ENCODE peak calls at places on chromosomes 16 and 17, in four cellular contexts. H is CD4-positive, alpha-beta T cell; D is neural crest cell; X is GM06990. O is an unnamed sample.

GRCh38 chr17:35089846-35090193 is 26.3 kb upstream of the RFFL start:
- DNase-seq in H (no peak), D (no peak), X (no peak), O (peak; percentile 7)

GRCh38 chr17:17201271-17201670 is 4.9 kb downstream of the PLD6 start:
- DNase-seq in X (no peak), D (no peak), H (no peak), O (no peak)

GRCh38 chr17:77742579-77742978 is 215.9 kb upstream of the TNRC6C start:
- DNase-seq in D (no peak), X (no peak), H (no peak), O (no peak)

GRCh38 chr17:14038206-14038605 is 31.1 kb upstream of the COX10 start:
- DNase-seq in H (no peak), D (no peak), X (no peak), O (peak; percentile 68)

GRCh38 chr16:83934684-83934977 is 18.4 kb upstream of the OSGIN1 start:
- DNase-seq in H (no peak), D (no peak), X (no peak), O (no peak)

GRCh38 chr17:7043544-7044268 is at the start of gene SLC16A11:
- DNase-seq in D (no peak), H (no peak), X (peak; percentile 61), O (no peak)

GRCh38 chr16:85717393-85718152 is 28.8 kb upstream of the GINS2 start:
- DNase-seq in H (peak; percentile 39), D (peak; percentile 87), X (peak; percentile 40), O (peak; percentile 69)

GRCh38 chr16:16933861-16934260 is 536.9 kb downstream of the XYLT1 start:
- DNase-seq in H (no peak), D (no peak), X (no peak), O (no peak)

GRCh38 chr17:81388091-81388611 is 7.1 kb upstream of the BAHCC1 start:
- DNase-seq in H (no peak), X (no peak), D (no peak), O (no peak)

GRCh38 chr17:78677303-78678219 is 100.4 kb upstream of the DNAH17 start:
- DNase-seq in H (no peak), X (no peak), D (no peak), O (no peak)

GRCh38 chr16:8355714-8356113 is 234.6 kb downstream of the TMEM114 start:
- DNase-seq in H (no peak), D (no peak), X (no peak), O (peak; percentile 34)

GRCh38 chr17:67456103-67456502 is 79.0 kb downstream of the PITPNC1 start:
- DNase-seq in H (no peak), D (no peak), X (peak; percentile 44), O (no peak)

GRCh38 chr17:63116967-63117366 is 150.9 kb downstream of the TANC2 start:
- DNase-seq in H (no peak), X (no peak), D (no peak), O (peak; percentile 47)

GRCh38 chr16:28202147-28202746 is 9.5 kb downstream of the XPO6 start:
- DNase-seq in H (peak; percentile 12), X (no peak), D (no peak), O (no peak)

GRCh38 chr16:879461-879861 is 78.9 kb upstream of the GNG13 start:
- DNase-seq in H (no peak), X (no peak), D (no peak), O (no peak)

GRCh38 chr17:67016039-67016762 is 28.2 kb upstream of the CACNG1 start:
- DNase-seq in X (no peak), H (no peak), D (no peak), O (no peak)

GRCh38 chr17:60493847-60494321 is 32.2 kb downstream of the APPBP2 start:
- DNase-seq in X (no peak), D (no peak), H (no peak), O (no peak)

GRCh38 chr16:995087-995486 is 13.5 kb downstream of the SOX8 start:
- DNase-seq in H (no peak), X (no peak), D (no peak), O (peak; percentile 50)

GRCh38 chr16:50259334-50260205 is 6.8 kb upstream of the ADCY7 start:
- DNase-seq in H (no peak), D (no peak), X (no peak), O (no peak)

GRCh38 chr16:68645494-68646388 is 631 bp downstream of the CDH3 start:
- DNase-seq in H (no peak), X (no peak), D (peak; percentile 48), O (peak; percentile 87)

GRCh38 chr17:65123757-65124675 is 13.2 kb upstream of the RGS9 start:
- DNase-seq in X (no peak), D (no peak), H (no peak), O (no peak)

GRCh38 chr16:51012396-51012795 is 138.7 kb downstream of the SALL1 start:
- DNase-seq in H (no peak), X (no peak), D (no peak), O (no peak)

GRCh38 chr16:30186782-30187555 is 3.6 kb downstream of the CORO1A start:
- DNase-seq in X (peak; percentile 79), D (peak; percentile 51), H (peak; percentile 85), O (peak; percentile 76)

GRCh38 chr16:29745853-29746345 is at the start of gene C16orf54:
- DNase-seq in D (no peak), X (peak; percentile 85), H (peak; percentile 97), O (no peak)

GRCh38 chr16:5490499-5490898 is 392.9 kb upstream of the EEF2KMT start:
- DNase-seq in D (peak; percentile 72), X (peak; percentile 6), H (no peak), O (peak; percentile 72)

GRCh38 chr16:46961373-46962353 is 11.8 kb downstream of the DNAJA2 start:
- DNase-seq in D (no peak), H (no peak), X (no peak), O (no peak)

GRCh38 chr16:8537691-8538342 is 52.5 kb downstream of the TMEM114 start:
- DNase-seq in X (no peak), H (no peak), D (no peak), O (no peak)

GRCh38 chr17:57236686-57237299 is 19.5 kb upstream of the MSI2 start:
- DNase-seq in D (no peak), X (no peak), H (no peak), O (no peak)

GRCh38 chr17:57145347-57145746 is 60.3 kb downstream of the AKAP1 start:
- DNase-seq in D (no peak), X (no peak), H (no peak), O (no peak)

GRCh38 chr17:32912218-32912897 is 15.6 kb upstream of the TMEM98 start:
- DNase-seq in H (no peak), X (no peak), D (no peak), O (peak; percentile 85)
- TF ChIP-seq CTCF in H (no peak), X (no peak), D (no peak), O (peak; percentile 30)

DNA sequence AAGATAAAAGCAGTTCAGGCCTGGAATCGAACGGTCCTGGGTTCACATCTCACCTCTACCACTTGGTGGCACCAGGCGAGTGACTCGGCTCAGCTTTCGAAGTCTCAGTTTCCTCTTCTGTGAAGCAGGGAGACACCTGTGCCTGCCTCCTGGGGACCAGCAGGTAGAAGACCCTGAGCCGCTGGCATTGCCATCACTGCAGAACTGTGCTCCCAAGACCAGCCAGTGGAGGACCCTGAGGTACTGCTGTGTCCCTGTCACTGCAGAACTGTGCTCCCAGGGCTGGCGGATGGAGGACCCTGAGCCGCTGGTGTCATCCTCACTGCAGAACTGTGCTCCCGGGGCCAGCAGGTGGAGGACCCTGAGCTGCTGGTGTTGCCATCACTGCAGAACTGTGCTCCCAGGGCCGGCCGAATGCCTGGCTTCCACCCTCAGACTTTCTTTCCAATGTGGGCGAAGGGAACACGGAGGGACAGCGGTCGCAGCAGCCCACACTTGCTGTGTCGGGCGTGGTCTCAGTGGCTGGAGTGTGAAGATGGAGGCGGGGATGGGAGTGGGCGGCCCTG is 8.7 kb upstream of the SLC7A5 start:
- DNase-seq in H (no peak), X (no peak), D (no peak), O (no peak)
- TF ChIP-seq CTCF in H (no peak), X (peak; percentile 42), D (no peak), O (peak; percentile 6)

GRCh38 chr17:38673714-38674012 is 1.1 kb downstream of the EPOP start:
- DNase-seq in H (no peak), D (no peak), X (no peak), O (peak; percentile 25)
- TF ChIP-seq CTCF in H (no peak), D (no peak), X (no peak), O (no peak)

GRCh38 chr17:40796846-40797245 is 2.9 kb downstream of the KRT28 start:
- DNase-seq in H (no peak), D (no peak), X (no peak), O (no peak)
- TF ChIP-seq CTCF in H (no peak), D (no peak), X (no peak), O (no peak)

GRCh38 chr16:88924834-88925539 is 52.0 kb downstream of the CBFA2T3 start:
- DNase-seq in H (no peak), D (no peak), X (no peak), O (peak; percentile 89)
- TF ChIP-seq CTCF in H (no peak), D (peak; percentile 33), X (peak; percentile 52), O (peak; percentile 57)

DNA sequence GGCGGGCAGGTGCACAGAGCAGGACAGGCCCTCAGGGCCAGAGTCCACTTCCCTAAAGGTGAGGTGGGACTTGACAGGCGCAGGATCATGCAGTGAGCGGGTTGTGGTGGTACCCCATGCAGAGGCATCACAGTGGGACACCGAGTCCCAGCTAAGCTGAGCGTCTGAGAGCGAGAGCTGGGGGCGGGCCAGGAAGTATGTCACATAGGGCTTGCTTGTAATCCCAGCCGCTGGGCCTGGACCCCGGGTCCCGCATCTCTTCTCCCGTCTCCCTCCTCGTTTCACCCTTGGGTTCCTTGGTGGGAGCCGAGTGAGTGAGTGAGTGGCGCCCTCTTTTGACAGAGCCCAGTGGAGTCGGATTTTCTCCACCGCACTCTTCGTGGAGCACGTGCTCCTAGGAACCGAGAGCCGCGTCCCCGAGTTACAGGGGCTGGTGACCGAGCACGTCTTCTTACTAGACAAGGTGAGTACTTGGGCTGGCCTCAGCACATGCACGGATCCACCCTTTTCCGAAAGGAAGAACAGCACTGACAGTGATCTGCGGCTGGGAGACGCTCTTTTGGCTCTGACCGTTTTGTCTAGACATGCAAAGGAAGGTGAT is 50.8 kb upstream of the ENDOV start:
- DNase-seq in D (peak; percentile 26), H (no peak), X (no peak), O (peak; percentile 11)
- TF ChIP-seq CTCF in D (peak; percentile 59), H (no peak), X (peak; percentile 14), O (peak; percentile 31)

GRCh38 chr16:67544329-67544841 is 15.8 kb downstream of the RIPOR1 start:
- DNase-seq in H (no peak), X (no peak), D (no peak), O (no peak)
- TF ChIP-seq CTCF in H (no peak), X (peak; percentile 24), D (no peak), O (no peak)

O was measured in cardiac muscle cell.